ENCODE peak calls at places on chromosome 19, in ten cellular contexts. One of them, this sample, is unnamed.

GRCh38 chr19:4327252-4327876 is 11.3 kb downstream of the STAP2 start:
- DNase-seq in NCI-H2029 treated with DMSO at 0.1 percent for 48 hours: no peak
- DNase-seq in glutamatergic neuron: peak; percentile 88
- DNase-seq in Peyer's patch: peak; percentile 69
- DNase-seq in T-helper 17 cell: peak; percentile 48
- DNase-seq in HL-60: peak; percentile 58
- DNase-seq in upper lobe of right lung: peak; percentile 84
- DNase-seq in iPS-NIHi11: peak; percentile 87
- DNase-seq in posterior cingulate gyrus: peak; percentile 62
- DNase-seq in T1000: peak; percentile 84
- DNase-seq in this sample: no peak

GRCh38 chr19:51142119-51142518 is at the start of gene SIGLEC7:
- DNase-seq in Peyer's patch: no peak
- DNase-seq in iPS-NIHi11: no peak
- DNase-seq in T1000: no peak
- DNase-seq in upper lobe of right lung: no peak
- DNase-seq in glutamatergic neuron: no peak
- DNase-seq in NCI-H2029 treated with DMSO at 0.1 percent for 48 hours: no peak
- DNase-seq in posterior cingulate gyrus: no peak
- DNase-seq in T-helper 17 cell: no peak
- DNase-seq in HL-60: peak; percentile 55
- DNase-seq in this sample: no peak

GRCh38 chr19:54390942-54391577 is 24.2 kb upstream of the TTYH1 start:
- DNase-seq in T-helper 17 cell: peak; percentile 56
- DNase-seq in upper lobe of right lung: no peak
- DNase-seq in T1000: no peak
- DNase-seq in iPS-NIHi11: peak; percentile 53
- DNase-seq in Peyer's patch: no peak
- DNase-seq in posterior cingulate gyrus: peak; percentile 42
- DNase-seq in NCI-H2029 treated with DMSO at 0.1 percent for 48 hours: no peak
- DNase-seq in glutamatergic neuron: peak; percentile 61
- DNase-seq in HL-60: peak; percentile 61
- DNase-seq in this sample: peak; percentile 70

GRCh38 chr19:52993342-52994178 is 20.2 kb upstream of the ERVV-1 start:
- DNase-seq in posterior cingulate gyrus: peak; percentile 68
- DNase-seq in HL-60: peak; percentile 86
- DNase-seq in T1000: peak; percentile 79
- DNase-seq in upper lobe of right lung: peak; percentile 83
- DNase-seq in Peyer's patch: peak; percentile 79
- DNase-seq in glutamatergic neuron: peak; percentile 86
- DNase-seq in T-helper 17 cell: peak; percentile 74
- DNase-seq in NCI-H2029 treated with DMSO at 0.1 percent for 48 hours: peak; percentile 15
- DNase-seq in iPS-NIHi11: peak; percentile 86
- DNase-seq in this sample: no peak

GRCh38 chr19:17784201-17785008 is 10.5 kb upstream of the B3GNT3 start:
- DNase-seq in iPS-NIHi11: peak; percentile 87
- DNase-seq in posterior cingulate gyrus: peak; percentile 79
- DNase-seq in T-helper 17 cell: peak; percentile 68
- DNase-seq in NCI-H2029 treated with DMSO at 0.1 percent for 48 hours: no peak
- DNase-seq in upper lobe of right lung: peak; percentile 75
- DNase-seq in glutamatergic neuron: peak; percentile 81
- DNase-seq in T1000: peak; percentile 21
- DNase-seq in HL-60: peak; percentile 72
- DNase-seq in Peyer's patch: peak; percentile 72
- DNase-seq in this sample: peak; percentile 49

GRCh38 chr19:14554382-14554812 is 17.5 kb downstream of the NDUFB7 start:
- DNase-seq in NCI-H2029 treated with DMSO at 0.1 percent for 48 hours: peak; percentile 57
- DNase-seq in T1000: no peak
- DNase-seq in glutamatergic neuron: no peak
- DNase-seq in iPS-NIHi11: no peak
- DNase-seq in HL-60: no peak
- DNase-seq in posterior cingulate gyrus: peak; percentile 36
- DNase-seq in upper lobe of right lung: no peak
- DNase-seq in T-helper 17 cell: no peak
- DNase-seq in Peyer's patch: no peak
- DNase-seq in this sample: peak; percentile 76

GRCh38 chr19:33404916-33405315 is 31.4 kb downstream of the CEBPG start:
- DNase-seq in HL-60: no peak
- DNase-seq in T-helper 17 cell: no peak
- DNase-seq in Peyer's patch: no peak
- DNase-seq in iPS-NIHi11: no peak
- DNase-seq in upper lobe of right lung: peak; percentile 51
- DNase-seq in glutamatergic neuron: peak; percentile 8
- DNase-seq in T1000: no peak
- DNase-seq in NCI-H2029 treated with DMSO at 0.1 percent for 48 hours: no peak
- DNase-seq in posterior cingulate gyrus: no peak
- DNase-seq in this sample: no peak

GRCh38 chr19:50500060-50500752 is 10.8 kb downstream of the JOSD2 start:
- DNase-seq in T1000: no peak
- DNase-seq in NCI-H2029 treated with DMSO at 0.1 percent for 48 hours: no peak
- DNase-seq in glutamatergic neuron: peak; percentile 59
- DNase-seq in upper lobe of right lung: no peak
- DNase-seq in posterior cingulate gyrus: no peak
- DNase-seq in HL-60: no peak
- DNase-seq in Peyer's patch: no peak
- DNase-seq in T-helper 17 cell: no peak
- DNase-seq in iPS-NIHi11: peak; percentile 55
- DNase-seq in this sample: no peak

GRCh38 chr19:2775556-2776430 is 7.3 kb downstream of the SGTA start:
- DNase-seq in T1000: no peak
- DNase-seq in Peyer's patch: peak; percentile 75
- DNase-seq in NCI-H2029 treated with DMSO at 0.1 percent for 48 hours: no peak
- DNase-seq in posterior cingulate gyrus: peak; percentile 23
- DNase-seq in upper lobe of right lung: peak; percentile 81
- DNase-seq in HL-60: peak; percentile 67
- DNase-seq in glutamatergic neuron: no peak
- DNase-seq in T-helper 17 cell: peak; percentile 35
- DNase-seq in iPS-NIHi11: no peak
- DNase-seq in this sample: peak; percentile 88

This sample was measured in HepG2.